ENCODE peak calls at places on chromosomes 2 and 18, in five cellular contexts. S is NCI-H1092 treated with DMSO at 0.1 percent for 48 hours, X is EL, A is occipital lobe, Q is hippocampal formation. N is an unnamed sample.

GRCh38 chr18:44876749-44877148 is 196.1 kb downstream of the SETBP1 start:
- DNase-seq in S (no peak), X (no peak), A (no peak), Q (no peak), N (no peak)

GRCh38 chr2:70549962-70550361 is 3.7 kb downstream of the TGFA start:
- DNase-seq in S (no peak), X (no peak), A (no peak), Q (no peak), N (no peak)

GRCh38 chr2:37551783-37552182 is 119.7 kb downstream of the CDC42EP3 start:
- DNase-seq in S (no peak), X (no peak), A (no peak), Q (no peak), N (no peak)

GRCh38 chr18:56910967-56911366 is 235.9 kb upstream of the BOD1L2 start:
- DNase-seq in S (peak; percentile 65), X (no peak), A (no peak), Q (no peak), N (no peak)

GRCh38 chr2:3146772-3147640 is 230.6 kb downstream of the EIPR1 start:
- DNase-seq in S (no peak), X (no peak), A (no peak), Q (no peak), N (no peak)

GRCh38 chr2:46387886-46388515 is 90.8 kb downstream of the EPAS1 start:
- DNase-seq in S (no peak), X (no peak), A (peak; percentile 21), Q (peak; percentile 59), N (no peak)

GRCh38 chr2:151410485-151410833 is 757 bp downstream of the RIF1 start:
- DNase-seq in S (peak; percentile 49), X (peak; percentile 32), A (no peak), Q (no peak), N (no peak)

GRCh38 chr18:29161429-29161828 is 984.5 kb upstream of the CDH2 start:
- DNase-seq in S (no peak), X (no peak), A (no peak), Q (no peak), N (no peak)

GRCh38 chr18:9925369-9925768 is 11.6 kb downstream of the VAPA start:
- DNase-seq in S (no peak), X (no peak), A (no peak), Q (no peak), N (peak; percentile 53)

GRCh38 chr2:100104718-100105677 is 37.4 kb downstream of the AFF3 start:
- DNase-seq in S (peak; percentile 18), X (peak; percentile 43), A (no peak), Q (no peak), N (peak; percentile 8)

GRCh38 chr2:120747281-120747680 is 11.6 kb downstream of the GLI2 start:
- DNase-seq in S (no peak), X (no peak), A (no peak), Q (no peak), N (peak; percentile 53)

GRCh38 chr18:59383831-59384230 is 24.8 kb upstream of the LMAN1 start:
- DNase-seq in S (peak; percentile 93), X (no peak), A (no peak), Q (no peak), N (no peak)

GRCh38 chr2:218895758-218896500 is 15.3 kb downstream of the WNT10A start:
- DNase-seq in S (no peak), X (peak; percentile 39), A (no peak), Q (no peak), N (no peak)

GRCh38 chr2:20621366-20622295 is 29.3 kb downstream of the HS1BP3 start:
- DNase-seq in S (no peak), X (no peak), A (no peak), Q (no peak), N (no peak)

GRCh38 chr2:44753552-44754285 is 187.8 kb upstream of the SIX3 start:
- DNase-seq in S (no peak), X (peak; percentile 13), A (no peak), Q (no peak), N (peak; percentile 85)

GRCh38 chr18:49875783-49876182 is 62.5 kb upstream of the ACAA2 start:
- DNase-seq in S (no peak), X (no peak), A (no peak), Q (no peak), N (no peak)

GRCh38 chr2:231769170-231770136 is 11.6 kb downstream of the PDE6D start:
- DNase-seq in S (no peak), X (peak; percentile 18), A (no peak), Q (no peak), N (no peak)

GRCh38 chr2:23531881-23532280 is 146.9 kb downstream of the KLHL29 start:
- DNase-seq in S (no peak), X (no peak), A (no peak), Q (no peak), N (no peak)

GRCh38 chr18:42131940-42132244 is 176.9 kb downstream of the PIK3C3 start:
- DNase-seq in S (no peak), X (no peak), A (no peak), Q (no peak), N (no peak)

GRCh38 chr2:85089464-85090072 is 43.6 kb upstream of the TCF7L1 start:
- DNase-seq in S (peak; percentile 1), X (no peak), A (no peak), Q (no peak), N (no peak)

GRCh38 chr2:200135082-200135481 is 171.4 kb upstream of the SPATS2L start:
- DNase-seq in S (no peak), X (no peak), A (no peak), Q (no peak), N (no peak)

GRCh38 chr2:9033385-9034175 is 30.1 kb upstream of the MBOAT2 start:
- DNase-seq in S (peak; percentile 39), X (no peak), A (no peak), Q (no peak), N (peak; percentile 22)

GRCh38 chr2:82837588-82838304 is 1621.3 kb downstream of the SUCLG1 start:
- DNase-seq in S (no peak), X (peak; percentile 90), A (no peak), Q (no peak), N (peak; percentile 77)

GRCh38 chr2:232238108-232238507 is 140.4 kb upstream of the ALPP start:
- DNase-seq in S (no peak), X (no peak), A (no peak), Q (no peak), N (no peak)

GRCh38 chr2:28365158-28365557 is 27.5 kb upstream of the FOSL2 start:
- DNase-seq in S (no peak), X (no peak), A (no peak), Q (no peak), N (no peak)

GRCh38 chr2:102748107-102748506 is 13.7 kb upstream of the TMEM182 start:
- DNase-seq in S (no peak), X (no peak), A (no peak), Q (no peak), N (no peak)

GRCh38 chr2:229141626-229142025 is 129.5 kb downstream of the PID1 start:
- DNase-seq in S (no peak), X (peak; percentile 71), A (no peak), Q (no peak), N (peak; percentile 57)

GRCh38 chr18:76991021-76991688 is 141.4 kb downstream of the MBP start:
- DNase-seq in S (no peak), X (no peak), A (no peak), Q (no peak), N (no peak)

GRCh38 chr2:188819011-188819410 is 155.2 kb upstream of the COL3A1 start:
- DNase-seq in S (no peak), X (no peak), A (no peak), Q (no peak), N (no peak)

GRCh38 chr2:112585400-112585799 is 991 bp downstream of the CHCHD5 start:
- DNase-seq in S (no peak), X (no peak), A (no peak), Q (no peak), N (no peak)

GRCh38 chr18:46097853-46098615 is at the start of gene ATP5F1A:
- DNase-seq in S (peak; percentile 96), X (peak; percentile 87), A (peak; percentile 76), Q (peak; percentile 90), N (peak; percentile 78)

GRCh38 chr2:37561615-37562569 is 109.5 kb downstream of the CDC42EP3 start:
- DNase-seq in S (no peak), X (peak; percentile 94), A (no peak), Q (no peak), N (peak; percentile 71)

GRCh38 chr2:158953454-158953853 is 15.0 kb upstream of the TANC1 start:
- DNase-seq in S (no peak), X (peak; percentile 28), A (peak; percentile 1), Q (no peak), N (no peak)

GRCh38 chr2:15641530-15641982 is 49.9 kb downstream of the DDX1 start:
- DNase-seq in S (no peak), X (no peak), A (no peak), Q (no peak), N (no peak)